ENCODE peak calls at places on chromosomes 4 and X, in eight cellular contexts. C is tibial nerve, H is keratinocyte, O is sigmoid colon, Z is GM23248, I is psoas muscle, R is endothelial cell of umbilical vein, A is tibial artery. L is an unnamed sample. For H3K4me1, the result is how much of the 10 kb centered on the place peaks cover.

GRCh38 chr4:11228575-11228974 is 200.1 kb downstream of the HS3ST1 start:
- DNase-seq in Z (no peak), I (no peak), R (no peak), H (no peak), A (no peak), O (no peak), C (no peak), L (no peak)

GRCh38 chrX:68697465-68698125 is 50.1 kb downstream of the STARD8 start:
- DNase-seq in H (no peak), A (no peak), R (peak), O (no peak), I (no peak), C (no peak), Z (no peak), L (no peak)

GRCh38 chr4:150593996-150594395 is 12.0 kb downstream of the MAB21L2 start:
- DNase-seq in O (no peak), A (no peak), R (peak), H (no peak), C (no peak), I (no peak), Z (peak), L (no peak)

GRCh38 chrX:68853665-68854251 is 24.9 kb downstream of the EFNB1 start:
- DNase-seq in C (no peak), H (no peak), Z (no peak), I (no peak), R (no peak), A (no peak), O (no peak), L (no peak)

GRCh38 chrX:3711331-3711917 is 2.0 kb downstream of the PRKX start:
- DNase-seq in C (no peak), H (no peak), I (no peak), O (no peak), Z (no peak), R (no peak), A (peak), L (no peak)

GRCh38 chr4:177001271-177002175 is 208.8 kb upstream of the VEGFC start:
- DNase-seq in Z (peak), A (no peak), I (no peak), O (no peak), H (no peak), R (no peak), C (no peak), L (no peak)

GRCh38 chr4:81723927-81724587 is 252.3 kb upstream of the RASGEF1B start:
- DNase-seq in Z (no peak), H (no peak), A (peak), R (no peak), O (peak), I (no peak), C (peak), L (no peak)

GRCh38 chr4:10656988-10657387 is 27.6 kb downstream of the CLNK start:
- DNase-seq in I (no peak), O (no peak), Z (no peak), C (no peak), A (no peak), R (peak), H (no peak), L (no peak)

GRCh38 chrX:22037911-22038537 is 5.9 kb downstream of the PHEX start:
- DNase-seq in C (no peak), O (no peak), R (no peak), H (no peak), I (no peak), Z (no peak), A (no peak), L (no peak)

GRCh38 chrX:38804481-38805293 is 3.4 kb downstream of the MID1IP1 start:
- DNase-seq in A (peak), Z (peak), O (peak), I (peak), R (peak), C (no peak), H (no peak), L (peak)

GRCh38 chrX:38805294-38806053 is 4.2 kb downstream of the MID1IP1 start:
- DNase-seq in H (no peak), O (peak), C (peak), A (peak), I (peak), Z (peak), R (peak), L (peak)

GRCh38 chrX:38806054-38806389 is 4.8 kb downstream of the MID1IP1 start:
- DNase-seq in H (no peak), C (no peak), A (peak), I (peak), Z (peak), R (no peak), O (no peak), L (peak)

GRCh38 chrX:38807873-38808272 is 6.6 kb downstream of the MID1IP1 start:
- DNase-seq in R (no peak), H (no peak), C (no peak), A (no peak), I (no peak), O (no peak), Z (peak), L (no peak)

DNA sequence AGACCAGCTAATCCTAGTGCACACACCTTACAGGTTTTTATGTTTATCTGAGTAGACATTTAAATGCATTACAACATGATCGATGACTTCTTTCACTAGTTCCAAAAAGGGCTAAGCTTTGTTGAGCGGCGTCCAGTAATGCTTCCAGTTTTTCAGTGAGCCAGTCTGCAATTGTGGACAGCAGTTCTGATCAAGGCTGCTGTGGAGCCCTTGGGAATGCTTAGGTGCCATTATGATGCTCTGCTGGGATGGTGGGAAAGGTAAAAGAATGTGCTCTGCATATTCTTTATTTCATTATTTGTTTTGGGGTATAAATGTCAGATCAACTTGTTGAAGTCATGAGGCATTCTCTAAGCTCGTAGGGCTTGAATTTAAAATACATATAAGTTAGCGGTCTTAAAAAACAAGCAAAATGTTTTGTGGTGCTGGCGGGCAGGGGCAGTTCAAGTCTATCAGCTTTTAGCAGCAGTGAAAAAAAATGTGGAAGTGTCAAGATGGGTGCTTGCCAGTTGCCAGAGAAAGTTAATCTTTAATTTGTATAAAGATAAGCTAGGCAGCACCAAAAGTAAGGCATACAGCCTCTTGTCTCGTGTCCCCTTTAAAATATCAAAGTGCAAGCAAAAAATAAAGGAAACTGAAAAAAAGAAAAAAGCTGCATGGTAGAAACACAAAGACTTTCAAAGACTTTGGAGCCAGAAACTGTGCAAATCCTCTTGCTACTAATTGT is 5.8 kb downstream of the MID1IP1 start:
- DNase-seq in R (no peak), I (no peak), H (no peak), Z (peak), A (no peak), C (no peak), O (no peak), L (no peak)
- H3K4me3 ChIP-seq in R (no peak), I (peak), H (peak), Z (peak), A (no peak), C (peak), O (no peak), L (no peak)

DNA sequence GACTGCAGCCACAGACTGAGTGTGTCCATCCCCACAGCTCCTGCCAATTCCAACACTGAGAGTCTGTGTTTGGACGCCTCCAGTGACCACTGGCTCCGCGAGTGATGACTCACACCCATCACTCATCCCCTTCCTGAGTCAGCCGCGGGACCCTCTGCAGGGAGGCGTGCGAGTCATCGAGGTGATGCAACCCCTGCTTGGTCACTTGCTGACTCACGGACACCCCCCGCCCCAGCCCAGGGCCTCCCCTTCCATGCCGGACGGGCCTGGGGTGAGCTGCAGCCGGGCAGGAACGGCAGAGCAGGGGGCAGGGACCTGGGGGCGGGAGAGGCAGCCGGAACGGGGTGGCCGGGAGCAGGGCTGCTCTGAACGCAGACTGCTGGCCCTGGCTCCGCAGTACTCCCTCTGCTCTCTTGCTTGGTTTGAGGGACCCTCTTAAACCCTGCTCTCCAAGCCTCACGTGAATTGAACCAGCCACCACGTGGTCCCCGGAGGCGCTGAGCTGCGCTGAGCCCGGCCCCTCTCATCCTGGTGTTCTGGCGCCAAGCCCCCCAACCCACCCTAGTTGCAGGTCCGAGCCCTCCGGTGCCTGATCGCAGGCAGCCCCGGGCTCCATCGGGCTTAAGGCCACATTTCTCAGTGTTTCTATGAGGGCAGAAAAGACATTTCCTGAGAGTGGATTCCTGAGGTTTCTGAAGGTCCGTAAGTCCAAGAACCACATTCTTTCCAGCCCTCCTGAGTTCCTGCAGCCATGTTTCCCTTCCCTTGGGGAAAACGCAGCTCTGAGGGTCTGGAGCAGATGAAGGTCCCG is 32.4 kb downstream of the FGFRL1 start:
- DNase-seq in O (peak), R (peak), H (peak), A (peak), Z (peak), I (peak), C (peak), L (peak)
- H3K4me1 ChIP-seq in O (under half), R (under half), H (under half), A (half or more), Z (under half), I (under half), C (under half), L (under half)

GRCh38 chrX:153818571-153819397 is 11.6 kb downstream of the PDZD4 start:
- DNase-seq in C (no peak), Z (peak), R (peak), O (no peak), H (no peak), A (no peak), I (peak), L (no peak)
- H3K27ac ChIP-seq in C (peak), Z (no peak), R (no peak), O (no peak), H (no peak), A (peak), I (no peak), L (no peak)

GRCh38 chrX:103664363-103664762 is 22.1 kb downstream of the MORF4L2 start:
- DNase-seq in I (no peak), C (no peak), Z (no peak), R (no peak), A (no peak), O (no peak), H (no peak), L (no peak)
- H3K4me3 ChIP-seq in I (no peak), C (no peak), Z (no peak), R (no peak), A (no peak), O (no peak), H (no peak), L (no peak)

GRCh38 chrX:147736045-147736444 is 175.7 kb upstream of the FMR1 start:
- DNase-seq in R (no peak), O (no peak), C (no peak), Z (no peak), I (no peak), H (no peak), A (no peak), L (no peak)

GRCh38 chrX:147737690-147738089 is 174.0 kb upstream of the FMR1 start:
- DNase-seq in A (no peak), H (no peak), I (no peak), O (no peak), R (no peak), Z (no peak), C (no peak), L (no peak)

GRCh38 chrX:147741776-147742175 is 169.9 kb upstream of the FMR1 start:
- DNase-seq in Z (no peak), I (no peak), H (no peak), R (no peak), A (no peak), O (no peak), C (no peak), L (no peak)

GRCh38 chrX:147735364-147735763 is 176.4 kb upstream of the FMR1 start:
- DNase-seq in H (no peak), C (no peak), A (no peak), Z (no peak), O (no peak), I (no peak), R (no peak), L (no peak)

GRCh38 chrX:147738260-147738659 is 173.5 kb upstream of the FMR1 start:
- DNase-seq in I (no peak), Z (no peak), A (no peak), O (no peak), H (no peak), C (no peak), R (no peak), L (no peak)
- H3K4me1 ChIP-seq in I (under half), Z (under half), A (under half), O (under half), H (under half), C (under half), R (under half), L (under half)

GRCh38 chrX:45784590-45784989 is 583.9 kb upstream of the DIPK2B start:
- DNase-seq in R (peak), Z (no peak), H (no peak), A (no peak), I (no peak), O (no peak), C (no peak), L (no peak)

GRCh38 chrX:45788941-45789348 is 588.3 kb upstream of the DIPK2B start:
- DNase-seq in R (peak), I (peak), H (no peak), Z (peak), C (no peak), A (no peak), O (peak), L (peak)

GRCh38 chrX:45783002-45783401 is 582.3 kb upstream of the DIPK2B start:
- DNase-seq in H (no peak), O (no peak), I (no peak), C (no peak), Z (no peak), R (no peak), A (no peak), L (no peak)

GRCh38 chrX:45788315-45788714 is 587.6 kb upstream of the DIPK2B start:
- DNase-seq in R (peak), O (no peak), I (no peak), A (no peak), Z (no peak), H (no peak), C (no peak), L (no peak)
- H3K27ac ChIP-seq in R (peak), O (no peak), I (no peak), A (no peak), Z (peak), H (peak), C (no peak), L (no peak)

GRCh38 chr4:101287332-101287731 is 60.0 kb downstream of the PPP3CA start:
- DNase-seq in Z (no peak), C (no peak), I (no peak), O (no peak), H (no peak), R (peak), A (no peak), L (no peak)

GRCh38 chr4:101285985-101286384 is 61.3 kb downstream of the PPP3CA start:
- DNase-seq in I (no peak), O (no peak), A (no peak), Z (no peak), R (no peak), C (no peak), H (no peak), L (no peak)

GRCh38 chr4:101284546-101284945 is 62.8 kb downstream of the PPP3CA start:
- DNase-seq in A (no peak), H (no peak), C (no peak), O (no peak), I (no peak), R (peak), Z (peak), L (no peak)

GRCh38 chr4:101288365-101289145 is 58.8 kb downstream of the PPP3CA start:
- DNase-seq in Z (no peak), H (no peak), A (no peak), R (peak), I (no peak), C (no peak), O (no peak), L (no peak)

GRCh38 chr4:101286663-101287062 is 60.7 kb downstream of the PPP3CA start:
- DNase-seq in A (no peak), C (no peak), H (no peak), I (no peak), R (no peak), Z (no peak), O (no peak), L (no peak)
- H3K4me3 ChIP-seq in A (no peak), C (no peak), H (no peak), I (no peak), R (no peak), Z (no peak), O (no peak), L (no peak)

GRCh38 chrX:70478521-70478920 is 33.9 kb downstream of the DLG3 start:
- DNase-seq in Z (no peak), I (no peak), R (no peak), C (no peak), H (no peak), O (no peak), A (no peak), L (no peak)
- H3K4me1 ChIP-seq in Z (under half), I (under half), R (under half), C (under half), H (under half), O (under half), A (under half), L (half or more)